ENCODE peak calls at places on chromosomes 3 and 15, in five cellular contexts. One of them, this sample, is unnamed.

GRCh38 chr3:31066999-31067398 is 172.5 kb upstream of the GADL1 start:
- DNase-seq in HFF-Myc: peak; percentile 93
- DNase-seq in HTR-8/SVneo: peak; percentile 53
- DNase-seq in G401: no peak
- DNase-seq in glutamatergic neuron: no peak
- DNase-seq in this sample: no peak

GRCh38 chr3:177410734-177411133 is 213.5 kb upstream of the TBL1XR1 start:
- DNase-seq in HFF-Myc: no peak
- DNase-seq in HTR-8/SVneo: no peak
- DNase-seq in G401: peak; percentile 95
- DNase-seq in glutamatergic neuron: no peak
- DNase-seq in this sample: no peak

GRCh38 chr15:82737975-82738374 is 28.3 kb upstream of the AP3B2 start:
- DNase-seq in HFF-Myc: no peak
- DNase-seq in HTR-8/SVneo: no peak
- DNase-seq in G401: no peak
- DNase-seq in glutamatergic neuron: no peak
- DNase-seq in this sample: no peak

GRCh38 chr3:194265505-194265892 is 85.6 kb downstream of the CPN2 start:
- DNase-seq in HFF-Myc: peak; percentile 53
- DNase-seq in HTR-8/SVneo: no peak
- DNase-seq in G401: peak; percentile 3
- DNase-seq in glutamatergic neuron: peak; percentile 73
- DNase-seq in this sample: peak; percentile 47

GRCh38 chr15:50280271-50280670 is 14.7 kb upstream of the HDC start:
- DNase-seq in HFF-Myc: no peak
- DNase-seq in HTR-8/SVneo: no peak
- DNase-seq in G401: no peak
- DNase-seq in glutamatergic neuron: no peak
- DNase-seq in this sample: no peak

GRCh38 chr3:121869731-121870130 is 24.5 kb upstream of the SLC15A2 start:
- DNase-seq in HFF-Myc: no peak
- DNase-seq in HTR-8/SVneo: no peak
- DNase-seq in G401: no peak
- DNase-seq in glutamatergic neuron: no peak
- DNase-seq in this sample: no peak

GRCh38 chr15:74312445-74313007 is 54.9 kb downstream of the CYP11A1 start:
- DNase-seq in HFF-Myc: no peak
- DNase-seq in HTR-8/SVneo: no peak
- DNase-seq in G401: peak; percentile 77
- DNase-seq in glutamatergic neuron: peak; percentile 89
- DNase-seq in this sample: no peak

GRCh38 chr15:50304856-50305255 is 39.3 kb upstream of the HDC start:
- DNase-seq in HFF-Myc: no peak
- DNase-seq in HTR-8/SVneo: no peak
- DNase-seq in G401: no peak
- DNase-seq in glutamatergic neuron: no peak
- DNase-seq in this sample: no peak

GRCh38 chr3:112463250-112463649 is 36.0 kb downstream of the BTLA start:
- DNase-seq in HFF-Myc: no peak
- DNase-seq in HTR-8/SVneo: no peak
- DNase-seq in G401: no peak
- DNase-seq in glutamatergic neuron: no peak
- DNase-seq in this sample: no peak

GRCh38 chr15:29141206-29141907 is 128.3 kb downstream of the NSMCE3 start:
- DNase-seq in HFF-Myc: no peak
- DNase-seq in HTR-8/SVneo: no peak
- DNase-seq in G401: no peak
- DNase-seq in glutamatergic neuron: peak; percentile 10
- DNase-seq in this sample: no peak

GRCh38 chr3:93936549-93936948 is 37.1 kb downstream of the PROS1 start:
- DNase-seq in HFF-Myc: no peak
- DNase-seq in HTR-8/SVneo: no peak
- DNase-seq in G401: no peak
- DNase-seq in glutamatergic neuron: no peak
- DNase-seq in this sample: no peak

GRCh38 chr15:37995461-37996347 is 61.3 kb downstream of the TMCO5A start:
- DNase-seq in HFF-Myc: peak; percentile 39
- DNase-seq in HTR-8/SVneo: peak; percentile 12
- DNase-seq in G401: peak; percentile 76
- DNase-seq in glutamatergic neuron: no peak
- DNase-seq in this sample: peak; percentile 96

GRCh38 chr15:67303490-67304363 is 49.1 kb downstream of the IQCH start:
- DNase-seq in HFF-Myc: peak; percentile 9
- DNase-seq in HTR-8/SVneo: peak; percentile 42
- DNase-seq in G401: peak; percentile 46
- DNase-seq in glutamatergic neuron: no peak
- DNase-seq in this sample: peak; percentile 29

GRCh38 chr15:89217686-89218376 is 3.5 kb downstream of the RLBP1 start:
- DNase-seq in HFF-Myc: no peak
- DNase-seq in HTR-8/SVneo: no peak
- DNase-seq in G401: no peak
- DNase-seq in glutamatergic neuron: no peak
- DNase-seq in this sample: no peak

GRCh38 chr3:146117406-146118285 is 43.3 kb downstream of the PLOD2 start:
- DNase-seq in HFF-Myc: peak; percentile 70
- DNase-seq in HTR-8/SVneo: no peak
- DNase-seq in G401: no peak
- DNase-seq in glutamatergic neuron: no peak
- DNase-seq in this sample: no peak

GRCh38 chr3:127800508-127800907 is 21.8 kb downstream of the MGLL start:
- DNase-seq in HFF-Myc: no peak
- DNase-seq in HTR-8/SVneo: no peak
- DNase-seq in G401: no peak
- DNase-seq in glutamatergic neuron: no peak
- DNase-seq in this sample: no peak

GRCh38 chr3:49351521-49352011 is 6.6 kb downstream of the GPX1 start:
- DNase-seq in HFF-Myc: no peak
- DNase-seq in HTR-8/SVneo: no peak
- DNase-seq in G401: no peak
- DNase-seq in glutamatergic neuron: no peak
- DNase-seq in this sample: no peak

GRCh38 chr3:186168976-186169375 is 60.1 kb upstream of the ETV5 start:
- DNase-seq in HFF-Myc: no peak
- DNase-seq in HTR-8/SVneo: no peak
- DNase-seq in G401: no peak
- DNase-seq in glutamatergic neuron: no peak
- DNase-seq in this sample: no peak

GRCh38 chr15:68833734-68834334 is 13.1 kb upstream of the ANP32A start:
- DNase-seq in HFF-Myc: no peak
- DNase-seq in HTR-8/SVneo: no peak
- DNase-seq in G401: no peak
- DNase-seq in glutamatergic neuron: no peak
- DNase-seq in this sample: no peak

GRCh38 chr3:61894988-61895935 is 333.9 kb downstream of the PTPRG start:
- DNase-seq in HFF-Myc: peak; percentile 98
- DNase-seq in HTR-8/SVneo: peak; percentile 62
- DNase-seq in G401: no peak
- DNase-seq in glutamatergic neuron: no peak
- DNase-seq in this sample: peak; percentile 73

GRCh38 chr3:142027713-142028112 is 121.6 kb downstream of the TFDP2 start:
- DNase-seq in HFF-Myc: no peak
- DNase-seq in HTR-8/SVneo: peak; percentile 18
- DNase-seq in G401: no peak
- DNase-seq in glutamatergic neuron: no peak
- DNase-seq in this sample: peak; percentile 40

GRCh38 chr3:148227534-148227933 is 470.2 kb upstream of the AGTR1 start:
- DNase-seq in HFF-Myc: peak; percentile 21
- DNase-seq in HTR-8/SVneo: peak; percentile 3
- DNase-seq in G401: no peak
- DNase-seq in glutamatergic neuron: no peak
- DNase-seq in this sample: no peak

GRCh38 chr3:10798600-10799367 is 17.2 kb upstream of the SLC6A11 start:
- DNase-seq in HFF-Myc: no peak
- DNase-seq in HTR-8/SVneo: no peak
- DNase-seq in G401: no peak
- DNase-seq in glutamatergic neuron: no peak
- DNase-seq in this sample: no peak

GRCh38 chr3:47161983-47162694 is 1.8 kb downstream of the SETD2 start:
- DNase-seq in HFF-Myc: no peak
- DNase-seq in HTR-8/SVneo: no peak
- DNase-seq in G401: no peak
- DNase-seq in glutamatergic neuron: no peak
- DNase-seq in this sample: peak; percentile 28

GRCh38 chr3:57948782-57949242 is 59.4 kb upstream of the FLNB start:
- DNase-seq in HFF-Myc: no peak
- DNase-seq in HTR-8/SVneo: no peak
- DNase-seq in G401: no peak
- DNase-seq in glutamatergic neuron: no peak
- DNase-seq in this sample: peak; percentile 56

GRCh38 chr3:29334652-29335189 is 53.9 kb downstream of the RBMS3 start:
- DNase-seq in HFF-Myc: no peak
- DNase-seq in HTR-8/SVneo: no peak
- DNase-seq in G401: no peak
- DNase-seq in glutamatergic neuron: no peak
- DNase-seq in this sample: no peak

GRCh38 chr15:42144841-42145375 is 11.5 kb downstream of the PLA2G4F start:
- DNase-seq in HFF-Myc: no peak
- DNase-seq in HTR-8/SVneo: no peak
- DNase-seq in G401: no peak
- DNase-seq in glutamatergic neuron: no peak
- DNase-seq in this sample: no peak